ENCODE peak calls at places on chromosome 10, in nine cellular contexts. One of them, this sample, is unnamed.

GRCh38 chr10:16612148-16612742 is 90.6 kb upstream of the C1QL3 start:
- DNase-seq in fibroblast of lung: peak; percentile 42
- DNase-seq in keratinocyte: peak; percentile 2
- DNase-seq in HCT116: no peak
- DNase-seq in endothelial cell of umbilical vein: peak; percentile 35
- DNase-seq in GM12878: no peak
- DNase-seq in osteoblast: no peak
- DNase-seq in GM23248: peak; percentile 47
- DNase-seq in MM.1S: peak; percentile 63
- DNase-seq in this sample: peak; percentile 31

GRCh38 chr10:74145133-74145532 is 5.5 kb downstream of the AP3M1 start:
- DNase-seq in GM23248: peak; percentile 83
- DNase-seq in GM12878: no peak
- DNase-seq in endothelial cell of umbilical vein: peak; percentile 97
- DNase-seq in HCT116: no peak
- DNase-seq in fibroblast of lung: peak; percentile 88
- DNase-seq in osteoblast: peak; percentile 93
- DNase-seq in keratinocyte: no peak
- DNase-seq in MM.1S: no peak
- DNase-seq in this sample: no peak

GRCh38 chr10:82558208-82558607 is 683.2 kb downstream of the NRG3 start:
- DNase-seq in fibroblast of lung: no peak
- DNase-seq in GM12878: no peak
- DNase-seq in keratinocyte: no peak
- DNase-seq in HCT116: no peak
- DNase-seq in osteoblast: no peak
- DNase-seq in GM23248: no peak
- DNase-seq in endothelial cell of umbilical vein: peak; percentile 4
- DNase-seq in MM.1S: no peak
- DNase-seq in this sample: no peak

GRCh38 chr10:66964946-66965345 is 39.1 kb downstream of the LRRTM3 start:
- DNase-seq in fibroblast of lung: no peak
- DNase-seq in HCT116: no peak
- DNase-seq in MM.1S: no peak
- DNase-seq in GM23248: no peak
- DNase-seq in osteoblast: no peak
- DNase-seq in endothelial cell of umbilical vein: no peak
- DNase-seq in keratinocyte: no peak
- DNase-seq in GM12878: no peak
- DNase-seq in this sample: no peak

GRCh38 chr10:52818019-52818418 is 45.4 kb upstream of the MBL2 start:
- DNase-seq in osteoblast: no peak
- DNase-seq in GM23248: peak; percentile 42
- DNase-seq in endothelial cell of umbilical vein: peak; percentile 58
- DNase-seq in MM.1S: peak; percentile 87
- DNase-seq in keratinocyte: peak; percentile 62
- DNase-seq in HCT116: peak; percentile 41
- DNase-seq in GM12878: peak; percentile 37
- DNase-seq in fibroblast of lung: peak; percentile 67
- DNase-seq in this sample: peak; percentile 80

GRCh38 chr10:129350690-129351089 is 116.4 kb upstream of the MGMT start:
- DNase-seq in osteoblast: no peak
- DNase-seq in endothelial cell of umbilical vein: no peak
- DNase-seq in MM.1S: no peak
- DNase-seq in HCT116: no peak
- DNase-seq in GM12878: no peak
- DNase-seq in GM23248: no peak
- DNase-seq in keratinocyte: no peak
- DNase-seq in fibroblast of lung: no peak
- DNase-seq in this sample: no peak

GRCh38 chr10:47447209-47447608 is 36.7 kb downstream of the ANXA8 start:
- DNase-seq in GM23248: no peak
- DNase-seq in keratinocyte: no peak
- DNase-seq in endothelial cell of umbilical vein: no peak
- DNase-seq in HCT116: no peak
- DNase-seq in osteoblast: no peak
- DNase-seq in MM.1S: no peak
- DNase-seq in fibroblast of lung: no peak
- DNase-seq in GM12878: no peak
- DNase-seq in this sample: no peak

GRCh38 chr10:79127151-79127961 is 58.6 kb downstream of the ZMIZ1 start:
- DNase-seq in endothelial cell of umbilical vein: peak; percentile 67
- DNase-seq in HCT116: peak; percentile 56
- DNase-seq in GM12878: no peak
- DNase-seq in GM23248: peak; percentile 92
- DNase-seq in keratinocyte: no peak
- DNase-seq in MM.1S: no peak
- DNase-seq in osteoblast: peak; percentile 94
- DNase-seq in fibroblast of lung: peak; percentile 83
- DNase-seq in this sample: no peak

GRCh38 chr10:60664859-60665258 is 113.4 kb upstream of the CDK1 start:
- DNase-seq in endothelial cell of umbilical vein: no peak
- DNase-seq in keratinocyte: no peak
- DNase-seq in osteoblast: no peak
- DNase-seq in HCT116: no peak
- DNase-seq in MM.1S: no peak
- DNase-seq in GM12878: no peak
- DNase-seq in GM23248: no peak
- DNase-seq in fibroblast of lung: peak; percentile 29
- DNase-seq in this sample: no peak

GRCh38 chr10:89923661-89924060 is 222.3 kb downstream of the KIF20B start:
- DNase-seq in keratinocyte: no peak
- DNase-seq in HCT116: no peak
- DNase-seq in GM12878: no peak
- DNase-seq in fibroblast of lung: no peak
- DNase-seq in MM.1S: no peak
- DNase-seq in osteoblast: no peak
- DNase-seq in endothelial cell of umbilical vein: no peak
- DNase-seq in GM23248: no peak
- DNase-seq in this sample: no peak

DNA sequence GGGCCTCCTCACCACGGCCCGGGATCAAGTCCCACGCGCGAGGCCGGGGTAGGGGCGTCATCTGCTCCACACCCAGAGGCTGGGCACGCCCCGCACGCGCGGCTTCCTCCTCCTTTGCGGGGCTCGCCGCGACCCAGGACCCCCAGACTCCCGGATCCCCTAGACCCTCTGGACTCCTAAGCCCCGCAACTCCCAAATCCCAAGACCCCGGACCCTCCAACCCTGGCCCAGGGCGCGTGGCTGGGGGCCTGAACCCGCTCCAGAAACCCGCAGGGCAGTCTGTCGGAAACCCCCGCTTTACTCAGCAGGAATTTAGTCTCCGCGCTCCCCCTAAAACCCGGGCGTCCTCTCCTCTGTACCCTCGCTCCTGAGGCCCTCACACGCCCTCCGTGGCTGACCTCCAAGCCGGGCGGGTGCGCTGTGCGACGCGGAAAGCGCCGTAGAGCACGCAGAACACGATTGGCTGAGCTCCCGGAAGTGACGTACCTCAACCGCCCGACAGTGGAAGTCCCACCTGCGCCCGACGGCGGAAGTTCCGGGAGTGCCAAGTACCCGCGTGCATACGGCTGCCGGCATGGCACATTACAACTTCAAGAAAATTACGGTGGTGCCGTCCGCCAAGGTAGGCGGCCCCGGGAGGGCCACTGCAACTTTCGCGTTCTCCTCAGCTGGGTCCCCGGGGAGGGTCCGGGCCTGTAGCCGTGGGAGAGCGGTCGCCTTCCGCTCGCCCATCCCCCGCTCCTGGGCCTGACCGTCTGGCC is at the start of gene GTPBP4:
- DNase-seq in MM.1S: peak; percentile 99
- DNase-seq in keratinocyte: peak; percentile 79
- DNase-seq in GM12878: peak; percentile 86
- DNase-seq in HCT116: peak; percentile 94
- DNase-seq in GM23248: peak; percentile 99
- DNase-seq in osteoblast: peak; percentile 99
- DNase-seq in endothelial cell of umbilical vein: peak; percentile 95
- DNase-seq in fibroblast of lung: peak; percentile 97
- DNase-seq in this sample: peak; percentile 98
- H3K79me2 ChIP-seq in MM.1S: peaks cover 56% of the 10 kb centered on the region
- H3K79me2 ChIP-seq in keratinocyte: peaks cover 50% of the 10 kb centered on the region
- H3K79me2 ChIP-seq in GM12878: peaks cover 50% of the 10 kb centered on the region
- H3K79me2 ChIP-seq in HCT116: peaks cover 61% of the 10 kb centered on the region
- H3K79me2 ChIP-seq in GM23248: peaks cover 75% of the 10 kb centered on the region
- H3K79me2 ChIP-seq in osteoblast: peaks cover 65% of the 10 kb centered on the region
- H3K79me2 ChIP-seq in endothelial cell of umbilical vein: peaks cover 46% of the 10 kb centered on the region
- H3K79me2 ChIP-seq in fibroblast of lung: peaks cover 47% of the 10 kb centered on the region
- H3K79me2 ChIP-seq in this sample: peaks cover 56% of the 10 kb centered on the region

GRCh38 chr10:29631049-29631339 is 3.8 kb downstream of the SVIL start:
- DNase-seq in HCT116: no peak
- DNase-seq in keratinocyte: no peak
- DNase-seq in MM.1S: no peak
- DNase-seq in endothelial cell of umbilical vein: no peak
- DNase-seq in osteoblast: no peak
- DNase-seq in GM12878: no peak
- DNase-seq in fibroblast of lung: no peak
- DNase-seq in GM23248: no peak
- DNase-seq in this sample: no peak

GRCh38 chr10:29636178-29636577 is 1.4 kb upstream of the SVIL start:
- DNase-seq in GM23248: peak; percentile 82
- DNase-seq in GM12878: peak; percentile 15
- DNase-seq in endothelial cell of umbilical vein: peak; percentile 90
- DNase-seq in osteoblast: peak; percentile 46
- DNase-seq in HCT116: no peak
- DNase-seq in fibroblast of lung: peak; percentile 54
- DNase-seq in keratinocyte: no peak
- DNase-seq in MM.1S: no peak
- DNase-seq in this sample: no peak

GRCh38 chr10:29635711-29636144 is 957 bp upstream of the SVIL start:
- DNase-seq in GM23248: no peak
- DNase-seq in fibroblast of lung: no peak
- DNase-seq in keratinocyte: no peak
- DNase-seq in osteoblast: no peak
- DNase-seq in GM12878: peak; percentile 27
- DNase-seq in HCT116: no peak
- DNase-seq in MM.1S: no peak
- DNase-seq in endothelial cell of umbilical vein: peak; percentile 57
- DNase-seq in this sample: no peak

GRCh38 chr10:29634764-29635625 is at the start of gene SVIL:
- DNase-seq in GM12878: no peak
- DNase-seq in endothelial cell of umbilical vein: peak; percentile 67
- DNase-seq in fibroblast of lung: peak; percentile 80
- DNase-seq in GM23248: peak; percentile 87
- DNase-seq in osteoblast: peak; percentile 3
- DNase-seq in keratinocyte: no peak
- DNase-seq in MM.1S: no peak
- DNase-seq in HCT116: no peak
- DNase-seq in this sample: no peak

DNA sequence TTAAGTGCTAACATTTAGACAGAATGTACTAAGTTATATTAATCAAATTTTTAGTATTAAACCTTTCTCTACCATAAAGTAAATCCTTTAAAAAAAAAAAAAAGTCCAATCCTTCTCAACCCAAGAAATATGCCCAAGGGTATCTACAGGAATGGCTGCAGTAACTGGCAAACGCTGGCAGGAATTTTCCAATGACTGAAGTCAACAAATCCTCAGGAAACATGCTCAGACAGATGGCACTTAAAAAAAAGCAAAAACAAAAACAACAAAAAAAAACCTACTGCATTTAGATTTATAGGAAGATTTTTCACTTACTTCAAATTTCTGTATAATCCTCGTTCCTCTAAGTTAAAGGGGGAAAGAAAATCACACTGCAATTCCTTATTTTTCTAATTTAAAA is 666 bp downstream of the SVIL start:
- DNase-seq in GM23248: no peak
- DNase-seq in MM.1S: no peak
- DNase-seq in osteoblast: no peak
- DNase-seq in fibroblast of lung: no peak
- DNase-seq in endothelial cell of umbilical vein: peak; percentile 53
- DNase-seq in GM12878: no peak
- DNase-seq in HCT116: no peak
- DNase-seq in keratinocyte: no peak
- DNase-seq in this sample: no peak
- H3K27ac ChIP-seq in GM23248: peak overlapping the region; percentile 81
- H3K27ac ChIP-seq in MM.1S: no peak overlapping the region
- H3K27ac ChIP-seq in osteoblast: peak overlapping the region; percentile 95
- H3K27ac ChIP-seq in fibroblast of lung: no peak overlapping the region
- H3K27ac ChIP-seq in endothelial cell of umbilical vein: no peak overlapping the region
- H3K27ac ChIP-seq in GM12878: no peak overlapping the region
- H3K27ac ChIP-seq in HCT116: peak overlapping the region; percentile 47
- H3K27ac ChIP-seq in keratinocyte: peak overlapping the region; percentile 98
- H3K27ac ChIP-seq in this sample: no peak overlapping the region

DNA sequence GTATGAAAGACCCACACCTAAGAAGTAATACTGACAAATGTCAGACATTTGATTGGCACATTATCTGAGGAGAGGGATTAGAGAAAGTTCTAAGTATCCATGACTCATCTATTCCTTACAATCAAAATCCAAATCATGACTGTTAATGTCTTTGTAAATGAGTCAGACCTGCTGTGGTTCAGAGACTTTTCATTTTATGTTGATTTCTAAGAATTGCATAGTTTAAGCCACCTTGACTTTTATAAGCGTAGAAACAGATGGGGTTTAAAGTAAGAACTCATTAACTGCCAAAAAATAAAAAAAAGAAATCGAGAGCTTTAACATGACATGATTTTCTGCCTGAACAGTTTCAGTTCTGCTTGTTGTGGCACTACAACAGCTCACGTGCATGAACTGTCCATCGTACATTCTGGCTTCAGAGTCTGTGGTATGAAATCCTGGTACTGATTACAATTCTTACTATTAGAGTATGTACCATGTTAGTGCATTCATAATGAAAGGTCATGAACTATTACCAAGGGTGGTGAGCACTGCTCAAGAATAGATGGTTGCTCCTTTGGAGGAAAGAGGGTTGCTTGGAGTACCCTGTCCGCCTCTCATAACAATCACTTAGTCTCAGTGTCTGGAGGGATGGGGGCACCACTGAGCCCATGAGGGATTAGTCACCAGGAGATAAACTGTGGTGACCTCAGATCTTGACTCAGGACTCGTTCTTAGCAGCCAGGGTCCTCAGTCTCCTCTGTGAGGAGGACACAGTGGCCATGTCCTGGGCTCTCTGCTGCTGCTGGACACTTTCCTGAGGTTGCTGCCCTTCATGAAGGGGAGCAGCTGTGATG is 42.2 kb downstream of the ACSM6 start:
- DNase-seq in GM12878: peak; percentile 90
- DNase-seq in MM.1S: peak; percentile 66
- DNase-seq in keratinocyte: no peak
- DNase-seq in osteoblast: no peak
- DNase-seq in fibroblast of lung: peak; percentile 54
- DNase-seq in GM23248: peak; percentile 82
- DNase-seq in HCT116: peak; percentile 68
- DNase-seq in endothelial cell of umbilical vein: peak; percentile 42
- DNase-seq in this sample: peak; percentile 79
- H3K4me2 ChIP-seq in GM12878: peak overlapping the region; percentile 68
- H3K4me2 ChIP-seq in MM.1S: peak overlapping the region; percentile 30
- H3K4me2 ChIP-seq in keratinocyte: peak overlapping the region; percentile 63
- H3K4me2 ChIP-seq in osteoblast: peak overlapping the region; percentile 49
- H3K4me2 ChIP-seq in fibroblast of lung: peak overlapping the region; percentile 7
- H3K4me2 ChIP-seq in GM23248: peak overlapping the region; percentile 24
- H3K4me2 ChIP-seq in HCT116: peak overlapping the region; percentile 74
- H3K4me2 ChIP-seq in endothelial cell of umbilical vein: no peak overlapping the region
- H3K4me2 ChIP-seq in this sample: peak overlapping the region; percentile 59

GRCh38 chr10:125130260-125130659 is 30.1 kb downstream of the CTBP2 start:
- DNase-seq in keratinocyte: no peak
- DNase-seq in GM23248: no peak
- DNase-seq in fibroblast of lung: no peak
- DNase-seq in HCT116: no peak
- DNase-seq in GM12878: no peak
- DNase-seq in osteoblast: no peak
- DNase-seq in endothelial cell of umbilical vein: no peak
- DNase-seq in MM.1S: no peak
- DNase-seq in this sample: no peak
- H3K79me2 ChIP-seq in keratinocyte: peaks cover 98% of the 10 kb centered on the region
- H3K79me2 ChIP-seq in GM23248: peaks cover 98% of the 10 kb centered on the region
- H3K79me2 ChIP-seq in fibroblast of lung: peaks cover 95% of the 10 kb centered on the region
- H3K79me2 ChIP-seq in HCT116: peaks cover 97% of the 10 kb centered on the region
- H3K79me2 ChIP-seq in GM12878: no peaks in the 10 kb centered on the region
- H3K79me2 ChIP-seq in osteoblast: peaks cover 98% of the 10 kb centered on the region
- H3K79me2 ChIP-seq in endothelial cell of umbilical vein: peaks cover 98% of the 10 kb centered on the region
- H3K79me2 ChIP-seq in MM.1S: no peaks in the 10 kb centered on the region
- H3K79me2 ChIP-seq in this sample: no peaks in the 10 kb centered on the region

This sample was measured in OCI-LY7.